ENCODE peak calls at places on chromosomes 5 and 9, in six cellular contexts. E is A172, I is ELR, J is GM13976, S is HT-29, B is NCI-H2081. G is an unnamed sample.

GRCh38 chr5:53438486-53439472 is 41.6 kb upstream of the FST start:
- DNase-seq in E (peak; percentile 38), I (peak; percentile 77), J (no peak), S (no peak), B (no peak), G (no peak)

GRCh38 chr5:151357097-151357496 is 9.7 kb upstream of the SLC36A2 start:
- DNase-seq in E (no peak), I (no peak), J (no peak), S (no peak), B (no peak), G (no peak)

GRCh38 chr5:141914154-141914743 is 9.4 kb upstream of the DELE1 start:
- DNase-seq in E (no peak), I (peak; percentile 56), J (peak; percentile 67), S (no peak), B (no peak), G (peak; percentile 67)

GRCh38 chr5:15069407-15069905 is 197.9 kb upstream of the ANKH start:
- DNase-seq in E (no peak), I (no peak), J (no peak), S (no peak), B (no peak), G (no peak)

GRCh38 chr9:136234597-136234996 is 11.0 kb downstream of the QSOX2 start:
- DNase-seq in E (no peak), I (no peak), J (no peak), S (no peak), B (no peak), G (no peak)

GRCh38 chr5:14664270-14665109 is at the start of gene OTULIN:
- DNase-seq in E (peak; percentile 86), I (peak; percentile 92), J (peak; percentile 97), S (peak; percentile 95), B (peak; percentile 97), G (peak; percentile 96)

GRCh38 chr5:139885172-139885856 is 89.7 kb downstream of the PSD2 start:
- DNase-seq in E (no peak), I (no peak), J (no peak), S (no peak), B (no peak), G (no peak)

GRCh38 chr5:38113456-38113855 is 144.9 kb upstream of the EGFLAM start:
- DNase-seq in E (no peak), I (no peak), J (no peak), S (no peak), B (no peak), G (no peak)

GRCh38 chr5:167453518-167454020 is 837.9 kb upstream of the WWC1 start:
- DNase-seq in E (no peak), I (no peak), J (no peak), S (no peak), B (no peak), G (no peak)

GRCh38 chr9:14766299-14766698 is 43.8 kb upstream of the CER1 start:
- DNase-seq in E (no peak), I (peak; percentile 23), J (no peak), S (no peak), B (no peak), G (no peak)

G was measured in midbrain.